ENCODE peak calls at places on chromosomes 13 and 19, in seven cellular contexts. One of them, this sample, is unnamed.

GRCh38 chr13:97068146-97068545 is 73.9 kb upstream of the OXGR1 start:
- DNase-seq in AG10803: no peak
- DNase-seq in A172: peak; percentile 34
- DNase-seq in iPS DF 6.9: no peak
- DNase-seq in body of pancreas: no peak
- DNase-seq in NCI-H1105 treated with DMSO at 0.1 percent for 48 hours: no peak
- DNase-seq in pancreas: no peak
- DNase-seq in this sample: no peak

GRCh38 chr13:110819203-110820014 is 95.5 kb downstream of the ANKRD10 start:
- DNase-seq in A172: peak; percentile 62
- DNase-seq in AG10803: peak; percentile 58
- DNase-seq in NCI-H1105 treated with DMSO at 0.1 percent for 48 hours: peak; percentile 85
- DNase-seq in body of pancreas: peak; percentile 80
- DNase-seq in iPS DF 6.9: peak; percentile 79
- DNase-seq in pancreas: peak; percentile 52
- DNase-seq in this sample: peak; percentile 94

GRCh38 chr19:23439623-23440022 is 44.4 kb upstream of the ZNF91 start:
- DNase-seq in body of pancreas: no peak
- DNase-seq in AG10803: no peak
- DNase-seq in pancreas: no peak
- DNase-seq in A172: no peak
- DNase-seq in NCI-H1105 treated with DMSO at 0.1 percent for 48 hours: no peak
- DNase-seq in iPS DF 6.9: no peak
- DNase-seq in this sample: no peak

GRCh38 chr19:45780146-45780447 is 2.2 kb downstream of the DMPK start:
- DNase-seq in NCI-H1105 treated with DMSO at 0.1 percent for 48 hours: peak; percentile 53
- DNase-seq in A172: no peak
- DNase-seq in AG10803: no peak
- DNase-seq in iPS DF 6.9: no peak
- DNase-seq in body of pancreas: no peak
- DNase-seq in pancreas: no peak
- DNase-seq in this sample: no peak

GRCh38 chr19:49119411-49120324 is at the start of gene PPFIA3:
- DNase-seq in A172: no peak
- DNase-seq in body of pancreas: peak; percentile 87
- DNase-seq in AG10803: peak; percentile 53
- DNase-seq in iPS DF 6.9: no peak
- DNase-seq in pancreas: peak; percentile 77
- DNase-seq in NCI-H1105 treated with DMSO at 0.1 percent for 48 hours: no peak
- DNase-seq in this sample: peak; percentile 82

GRCh38 chr13:30743319-30744055 is 8.1 kb downstream of the ALOX5AP start:
- DNase-seq in A172: peak; percentile 96
- DNase-seq in AG10803: peak; percentile 97
- DNase-seq in body of pancreas: peak; percentile 51
- DNase-seq in NCI-H1105 treated with DMSO at 0.1 percent for 48 hours: no peak
- DNase-seq in pancreas: no peak
- DNase-seq in iPS DF 6.9: no peak
- DNase-seq in this sample: peak; percentile 91

GRCh38 chr13:38013676-38014075 is 144.1 kb upstream of the TRPC4 start:
- DNase-seq in iPS DF 6.9: no peak
- DNase-seq in AG10803: no peak
- DNase-seq in body of pancreas: no peak
- DNase-seq in NCI-H1105 treated with DMSO at 0.1 percent for 48 hours: no peak
- DNase-seq in A172: no peak
- DNase-seq in pancreas: no peak
- DNase-seq in this sample: no peak

GRCh38 chr13:87130401-87130800 is 540.8 kb upstream of the SLITRK5 start:
- DNase-seq in iPS DF 6.9: no peak
- DNase-seq in AG10803: no peak
- DNase-seq in NCI-H1105 treated with DMSO at 0.1 percent for 48 hours: peak; percentile 54
- DNase-seq in body of pancreas: no peak
- DNase-seq in A172: no peak
- DNase-seq in pancreas: no peak
- DNase-seq in this sample: no peak

GRCh38 chr13:21625366-21625765 is 21.4 kb upstream of the MICU2 start:
- DNase-seq in pancreas: no peak
- DNase-seq in AG10803: peak; percentile 44
- DNase-seq in iPS DF 6.9: no peak
- DNase-seq in A172: peak; percentile 44
- DNase-seq in NCI-H1105 treated with DMSO at 0.1 percent for 48 hours: peak; percentile 1
- DNase-seq in body of pancreas: peak; percentile 26
- DNase-seq in this sample: peak; percentile 68

GRCh38 chr13:39363393-39363792 is 239.6 kb downstream of the LHFPL6 start:
- DNase-seq in A172: no peak
- DNase-seq in body of pancreas: no peak
- DNase-seq in NCI-H1105 treated with DMSO at 0.1 percent for 48 hours: no peak
- DNase-seq in pancreas: no peak
- DNase-seq in AG10803: no peak
- DNase-seq in iPS DF 6.9: no peak
- DNase-seq in this sample: no peak

GRCh38 chr13:73556902-73557301 is 498.1 kb downstream of the KLF5 start:
- DNase-seq in AG10803: no peak
- DNase-seq in iPS DF 6.9: no peak
- DNase-seq in NCI-H1105 treated with DMSO at 0.1 percent for 48 hours: no peak
- DNase-seq in pancreas: no peak
- DNase-seq in body of pancreas: no peak
- DNase-seq in A172: no peak
- DNase-seq in this sample: peak; percentile 8

GRCh38 chr19:46529622-46530451 is 34.2 kb upstream of the PNMA8B start:
- DNase-seq in NCI-H1105 treated with DMSO at 0.1 percent for 48 hours: peak; percentile 34
- DNase-seq in body of pancreas: peak; percentile 74
- DNase-seq in pancreas: peak; percentile 37
- DNase-seq in A172: peak; percentile 44
- DNase-seq in iPS DF 6.9: no peak
- DNase-seq in AG10803: peak; percentile 52
- DNase-seq in this sample: peak; percentile 86

GRCh38 chr13:83752141-83752540 is 130.1 kb downstream of the SLITRK1 start:
- DNase-seq in AG10803: peak; percentile 51
- DNase-seq in iPS DF 6.9: no peak
- DNase-seq in pancreas: no peak
- DNase-seq in A172: peak; percentile 55
- DNase-seq in body of pancreas: no peak
- DNase-seq in NCI-H1105 treated with DMSO at 0.1 percent for 48 hours: no peak
- DNase-seq in this sample: no peak

GRCh38 chr19:41960973-41961372 is 1.9 kb upstream of the RABAC1 start:
- DNase-seq in pancreas: no peak
- DNase-seq in iPS DF 6.9: no peak
- DNase-seq in body of pancreas: no peak
- DNase-seq in A172: no peak
- DNase-seq in AG10803: no peak
- DNase-seq in NCI-H1105 treated with DMSO at 0.1 percent for 48 hours: no peak
- DNase-seq in this sample: no peak

GRCh38 chr13:62296812-62297211 is 881.2 kb upstream of the PCDH20 start:
- DNase-seq in body of pancreas: no peak
- DNase-seq in pancreas: no peak
- DNase-seq in AG10803: no peak
- DNase-seq in iPS DF 6.9: no peak
- DNase-seq in NCI-H1105 treated with DMSO at 0.1 percent for 48 hours: no peak
- DNase-seq in A172: no peak
- DNase-seq in this sample: no peak

GRCh38 chr19:37583340-37583739 is 11.3 kb downstream of the ZNF571 start:
- DNase-seq in A172: no peak
- DNase-seq in pancreas: no peak
- DNase-seq in body of pancreas: no peak
- DNase-seq in NCI-H1105 treated with DMSO at 0.1 percent for 48 hours: no peak
- DNase-seq in iPS DF 6.9: no peak
- DNase-seq in AG10803: no peak
- DNase-seq in this sample: no peak

GRCh38 chr19:47228937-47229673 is 1.9 kb downstream of the BBC3 start:
- DNase-seq in iPS DF 6.9: no peak
- DNase-seq in A172: no peak
- DNase-seq in NCI-H1105 treated with DMSO at 0.1 percent for 48 hours: no peak
- DNase-seq in pancreas: no peak
- DNase-seq in AG10803: peak; percentile 57
- DNase-seq in body of pancreas: no peak
- DNase-seq in this sample: peak; percentile 6

GRCh38 chr19:4057913-4058695 is 8.6 kb downstream of the ZBTB7A start:
- DNase-seq in body of pancreas: peak; percentile 83
- DNase-seq in iPS DF 6.9: no peak
- DNase-seq in NCI-H1105 treated with DMSO at 0.1 percent for 48 hours: no peak
- DNase-seq in A172: peak; percentile 96
- DNase-seq in AG10803: peak; percentile 91
- DNase-seq in pancreas: peak; percentile 75
- DNase-seq in this sample: peak; percentile 96

GRCh38 chr13:101327844-101328243 is 88.5 kb downstream of the NALCN start:
- DNase-seq in pancreas: no peak
- DNase-seq in iPS DF 6.9: no peak
- DNase-seq in AG10803: no peak
- DNase-seq in body of pancreas: no peak
- DNase-seq in NCI-H1105 treated with DMSO at 0.1 percent for 48 hours: no peak
- DNase-seq in A172: no peak
- DNase-seq in this sample: no peak

GRCh38 chr19:48938256-48938655 is 4.8 kb downstream of the DHDH start:
- DNase-seq in AG10803: no peak
- DNase-seq in body of pancreas: no peak
- DNase-seq in A172: no peak
- DNase-seq in iPS DF 6.9: no peak
- DNase-seq in pancreas: no peak
- DNase-seq in NCI-H1105 treated with DMSO at 0.1 percent for 48 hours: no peak
- DNase-seq in this sample: no peak

GRCh38 chr13:111168116-111168515 is 53.0 kb downstream of the ARHGEF7 start:
- DNase-seq in NCI-H1105 treated with DMSO at 0.1 percent for 48 hours: no peak
- DNase-seq in A172: no peak
- DNase-seq in body of pancreas: no peak
- DNase-seq in iPS DF 6.9: no peak
- DNase-seq in AG10803: no peak
- DNase-seq in pancreas: no peak
- DNase-seq in this sample: no peak

GRCh38 chr13:71621152-71622124 is 245.6 kb downstream of the DACH1 start:
- DNase-seq in NCI-H1105 treated with DMSO at 0.1 percent for 48 hours: peak; percentile 53
- DNase-seq in iPS DF 6.9: no peak
- DNase-seq in body of pancreas: no peak
- DNase-seq in A172: no peak
- DNase-seq in pancreas: no peak
- DNase-seq in AG10803: no peak
- DNase-seq in this sample: no peak

GRCh38 chr19:19049406-19049805 is 14.4 kb upstream of the SLC25A42 start:
- DNase-seq in iPS DF 6.9: no peak
- DNase-seq in body of pancreas: no peak
- DNase-seq in A172: no peak
- DNase-seq in AG10803: no peak
- DNase-seq in pancreas: no peak
- DNase-seq in NCI-H1105 treated with DMSO at 0.1 percent for 48 hours: no peak
- DNase-seq in this sample: no peak

GRCh38 chr19:56252699-56253422 is 19.7 kb upstream of the EDDM13 start:
- DNase-seq in body of pancreas: peak; percentile 84
- DNase-seq in AG10803: peak; percentile 72
- DNase-seq in A172: peak; percentile 89
- DNase-seq in NCI-H1105 treated with DMSO at 0.1 percent for 48 hours: peak; percentile 54
- DNase-seq in pancreas: peak; percentile 70
- DNase-seq in iPS DF 6.9: peak; percentile 76
- DNase-seq in this sample: peak; percentile 85